ENCODE peak calls at places on chromosomes 12 and 14, in ten cellular contexts. One of them, this sample, is unnamed.

GRCh38 chr12:26918321-26919215 is 19.2 kb downstream of the INTS13 start:
- DNase-seq in suprapubic skin: no peak
- DNase-seq in NCI-H1105: no peak
- DNase-seq in C1 segment of cervical spinal cord: no peak
- DNase-seq in EH: peak
- DNase-seq in substantia nigra: no peak
- DNase-seq in body of pancreas: no peak
- DNase-seq in CD4-positive, alpha-beta memory T cell: no peak
- DNase-seq in sciatic nerve: no peak
- DNase-seq in activated T-cell treated with anti-CD3 and anti-CD28 coated beads, Interleukin-2, amount 50 U/mL, for 72 hours: no peak
- DNase-seq in this sample: peak

GRCh38 chr12:110073049-110073831 is 24.9 kb upstream of the C12orf76 start:
- DNase-seq in suprapubic skin: no peak
- DNase-seq in NCI-H1105: peak
- DNase-seq in C1 segment of cervical spinal cord: peak
- DNase-seq in EH: peak
- DNase-seq in substantia nigra: peak
- DNase-seq in body of pancreas: no peak
- DNase-seq in CD4-positive, alpha-beta memory T cell: peak
- DNase-seq in sciatic nerve: peak
- DNase-seq in activated T-cell treated with anti-CD3 and anti-CD28 coated beads, Interleukin-2, amount 50 U/mL, for 72 hours: peak
- DNase-seq in this sample: no peak

GRCh38 chr14:51828017-51828797 is 32.2 kb upstream of the GNG2 start:
- DNase-seq in suprapubic skin: no peak
- DNase-seq in NCI-H1105: no peak
- DNase-seq in C1 segment of cervical spinal cord: no peak
- DNase-seq in EH: peak
- DNase-seq in substantia nigra: no peak
- DNase-seq in body of pancreas: no peak
- DNase-seq in CD4-positive, alpha-beta memory T cell: peak
- DNase-seq in sciatic nerve: no peak
- DNase-seq in activated T-cell treated with anti-CD3 and anti-CD28 coated beads, Interleukin-2, amount 50 U/mL, for 72 hours: peak
- DNase-seq in this sample: no peak

GRCh38 chr12:118356809-118357326 is 15.8 kb downstream of the TAOK3 start:
- DNase-seq in suprapubic skin: no peak
- DNase-seq in NCI-H1105: no peak
- DNase-seq in C1 segment of cervical spinal cord: no peak
- DNase-seq in EH: peak
- DNase-seq in substantia nigra: no peak
- DNase-seq in body of pancreas: no peak
- DNase-seq in CD4-positive, alpha-beta memory T cell: no peak
- DNase-seq in sciatic nerve: no peak
- DNase-seq in activated T-cell treated with anti-CD3 and anti-CD28 coated beads, Interleukin-2, amount 50 U/mL, for 72 hours: no peak
- DNase-seq in this sample: peak

GRCh38 chr12:68896881-68897540 is 36.0 kb downstream of the CPM start:
- DNase-seq in suprapubic skin: no peak
- DNase-seq in NCI-H1105: no peak
- DNase-seq in C1 segment of cervical spinal cord: no peak
- DNase-seq in EH: no peak
- DNase-seq in substantia nigra: no peak
- DNase-seq in body of pancreas: no peak
- DNase-seq in CD4-positive, alpha-beta memory T cell: no peak
- DNase-seq in sciatic nerve: no peak
- DNase-seq in activated T-cell treated with anti-CD3 and anti-CD28 coated beads, Interleukin-2, amount 50 U/mL, for 72 hours: no peak
- DNase-seq in this sample: peak

GRCh38 chr14:104527857-104528459 is 51.6 kb upstream of the C14orf180 start:
- DNase-seq in suprapubic skin: peak
- DNase-seq in NCI-H1105: no peak
- DNase-seq in C1 segment of cervical spinal cord: no peak
- DNase-seq in EH: no peak
- DNase-seq in substantia nigra: no peak
- DNase-seq in body of pancreas: no peak
- DNase-seq in CD4-positive, alpha-beta memory T cell: no peak
- DNase-seq in sciatic nerve: no peak
- DNase-seq in activated T-cell treated with anti-CD3 and anti-CD28 coated beads, Interleukin-2, amount 50 U/mL, for 72 hours: no peak
- DNase-seq in this sample: no peak

GRCh38 chr12:56261503-56262230 is 3.5 kb upstream of the ANKRD52 start:
- DNase-seq in suprapubic skin: no peak
- DNase-seq in NCI-H1105: no peak
- DNase-seq in C1 segment of cervical spinal cord: no peak
- DNase-seq in EH: peak
- DNase-seq in substantia nigra: no peak
- DNase-seq in body of pancreas: no peak
- DNase-seq in CD4-positive, alpha-beta memory T cell: no peak
- DNase-seq in sciatic nerve: no peak
- DNase-seq in activated T-cell treated with anti-CD3 and anti-CD28 coated beads, Interleukin-2, amount 50 U/mL, for 72 hours: no peak
- DNase-seq in this sample: peak

GRCh38 chr12:57166971-57167371 is 19.6 kb upstream of the LRP1-AS start:
- DNase-seq in suprapubic skin: no peak
- DNase-seq in NCI-H1105: no peak
- DNase-seq in C1 segment of cervical spinal cord: no peak
- DNase-seq in EH: peak
- DNase-seq in substantia nigra: no peak
- DNase-seq in body of pancreas: no peak
- DNase-seq in CD4-positive, alpha-beta memory T cell: no peak
- DNase-seq in sciatic nerve: no peak
- DNase-seq in activated T-cell treated with anti-CD3 and anti-CD28 coated beads, Interleukin-2, amount 50 U/mL, for 72 hours: peak
- DNase-seq in this sample: no peak

GRCh38 chr12:112971248-112971647 is 7.1 kb upstream of the OAS2 start:
- DNase-seq in suprapubic skin: no peak
- DNase-seq in NCI-H1105: peak
- DNase-seq in C1 segment of cervical spinal cord: no peak
- DNase-seq in EH: peak
- DNase-seq in substantia nigra: no peak
- DNase-seq in body of pancreas: no peak
- DNase-seq in CD4-positive, alpha-beta memory T cell: no peak
- DNase-seq in sciatic nerve: no peak
- DNase-seq in activated T-cell treated with anti-CD3 and anti-CD28 coated beads, Interleukin-2, amount 50 U/mL, for 72 hours: no peak
- DNase-seq in this sample: no peak

GRCh38 chr12:46524778-46525177 is 152.2 kb upstream of the SLC38A2 start:
- DNase-seq in suprapubic skin: peak
- DNase-seq in NCI-H1105: no peak
- DNase-seq in C1 segment of cervical spinal cord: no peak
- DNase-seq in EH: peak
- DNase-seq in substantia nigra: no peak
- DNase-seq in body of pancreas: peak
- DNase-seq in CD4-positive, alpha-beta memory T cell: no peak
- DNase-seq in sciatic nerve: no peak
- DNase-seq in activated T-cell treated with anti-CD3 and anti-CD28 coated beads, Interleukin-2, amount 50 U/mL, for 72 hours: no peak
- DNase-seq in this sample: peak

GRCh38 chr14:74488788-74489397 is 4.2 kb downstream of the NPC2 start:
- DNase-seq in suprapubic skin: no peak
- DNase-seq in NCI-H1105: no peak
- DNase-seq in C1 segment of cervical spinal cord: no peak
- DNase-seq in EH: peak
- DNase-seq in substantia nigra: no peak
- DNase-seq in body of pancreas: no peak
- DNase-seq in CD4-positive, alpha-beta memory T cell: no peak
- DNase-seq in sciatic nerve: no peak
- DNase-seq in activated T-cell treated with anti-CD3 and anti-CD28 coated beads, Interleukin-2, amount 50 U/mL, for 72 hours: no peak
- DNase-seq in this sample: peak

GRCh38 chr12:129772463-129773169 is 131.2 kb downstream of the TMEM132D start:
- DNase-seq in suprapubic skin: no peak
- DNase-seq in NCI-H1105: no peak
- DNase-seq in C1 segment of cervical spinal cord: no peak
- DNase-seq in EH: no peak
- DNase-seq in substantia nigra: no peak
- DNase-seq in body of pancreas: no peak
- DNase-seq in CD4-positive, alpha-beta memory T cell: no peak
- DNase-seq in sciatic nerve: no peak
- DNase-seq in activated T-cell treated with anti-CD3 and anti-CD28 coated beads, Interleukin-2, amount 50 U/mL, for 72 hours: no peak
- DNase-seq in this sample: peak

GRCh38 chr12:93624595-93625294 is 52.3 kb downstream of the SOCS2 start:
- DNase-seq in suprapubic skin: no peak
- DNase-seq in NCI-H1105: no peak
- DNase-seq in C1 segment of cervical spinal cord: no peak
- DNase-seq in EH: peak
- DNase-seq in substantia nigra: no peak
- DNase-seq in body of pancreas: no peak
- DNase-seq in CD4-positive, alpha-beta memory T cell: no peak
- DNase-seq in sciatic nerve: no peak
- DNase-seq in activated T-cell treated with anti-CD3 and anti-CD28 coated beads, Interleukin-2, amount 50 U/mL, for 72 hours: no peak
- DNase-seq in this sample: peak

GRCh38 chr12:97595936-97596335 is 133.3 kb downstream of the RMST start:
- DNase-seq in suprapubic skin: no peak
- DNase-seq in NCI-H1105: no peak
- DNase-seq in C1 segment of cervical spinal cord: no peak
- DNase-seq in EH: no peak
- DNase-seq in substantia nigra: no peak
- DNase-seq in body of pancreas: no peak
- DNase-seq in CD4-positive, alpha-beta memory T cell: no peak
- DNase-seq in sciatic nerve: no peak
- DNase-seq in activated T-cell treated with anti-CD3 and anti-CD28 coated beads, Interleukin-2, amount 50 U/mL, for 72 hours: no peak
- DNase-seq in this sample: no peak

GRCh38 chr12:94304566-94305061 is 155.1 kb downstream of the CEP83 start:
- DNase-seq in suprapubic skin: no peak
- DNase-seq in NCI-H1105: no peak
- DNase-seq in C1 segment of cervical spinal cord: no peak
- DNase-seq in EH: peak
- DNase-seq in substantia nigra: no peak
- DNase-seq in body of pancreas: no peak
- DNase-seq in CD4-positive, alpha-beta memory T cell: no peak
- DNase-seq in sciatic nerve: no peak
- DNase-seq in activated T-cell treated with anti-CD3 and anti-CD28 coated beads, Interleukin-2, amount 50 U/mL, for 72 hours: no peak
- DNase-seq in this sample: peak

GRCh38 chr14:96994999-96995398 is 197.8 kb downstream of the VRK1 start:
- DNase-seq in suprapubic skin: no peak
- DNase-seq in NCI-H1105: no peak
- DNase-seq in C1 segment of cervical spinal cord: no peak
- DNase-seq in EH: no peak
- DNase-seq in substantia nigra: no peak
- DNase-seq in body of pancreas: no peak
- DNase-seq in CD4-positive, alpha-beta memory T cell: no peak
- DNase-seq in sciatic nerve: no peak
- DNase-seq in activated T-cell treated with anti-CD3 and anti-CD28 coated beads, Interleukin-2, amount 50 U/mL, for 72 hours: no peak
- DNase-seq in this sample: no peak

GRCh38 chr14:92951261-92951660 is 28.3 kb downstream of the CHGA start:
- DNase-seq in suprapubic skin: no peak
- DNase-seq in NCI-H1105: no peak
- DNase-seq in C1 segment of cervical spinal cord: no peak
- DNase-seq in EH: no peak
- DNase-seq in substantia nigra: no peak
- DNase-seq in body of pancreas: no peak
- DNase-seq in CD4-positive, alpha-beta memory T cell: no peak
- DNase-seq in sciatic nerve: no peak
- DNase-seq in activated T-cell treated with anti-CD3 and anti-CD28 coated beads, Interleukin-2, amount 50 U/mL, for 72 hours: no peak
- DNase-seq in this sample: no peak

GRCh38 chr14:77143071-77143470 is 1.5 kb upstream of the ZDHHC22 start:
- DNase-seq in suprapubic skin: no peak
- DNase-seq in NCI-H1105: no peak
- DNase-seq in C1 segment of cervical spinal cord: no peak
- DNase-seq in EH: no peak
- DNase-seq in substantia nigra: no peak
- DNase-seq in body of pancreas: no peak
- DNase-seq in CD4-positive, alpha-beta memory T cell: no peak
- DNase-seq in sciatic nerve: no peak
- DNase-seq in activated T-cell treated with anti-CD3 and anti-CD28 coated beads, Interleukin-2, amount 50 U/mL, for 72 hours: no peak
- DNase-seq in this sample: no peak

GRCh38 chr12:125292700-125293099 is 227.5 kb downstream of the AACS start:
- DNase-seq in suprapubic skin: no peak
- DNase-seq in NCI-H1105: no peak
- DNase-seq in C1 segment of cervical spinal cord: no peak
- DNase-seq in EH: no peak
- DNase-seq in substantia nigra: no peak
- DNase-seq in body of pancreas: no peak
- DNase-seq in CD4-positive, alpha-beta memory T cell: no peak
- DNase-seq in sciatic nerve: no peak
- DNase-seq in activated T-cell treated with anti-CD3 and anti-CD28 coated beads, Interleukin-2, amount 50 U/mL, for 72 hours: no peak
- DNase-seq in this sample: no peak

GRCh38 chr14:101055776-101056374 is 152.4 kb upstream of the RTL1 start:
- DNase-seq in suprapubic skin: no peak
- DNase-seq in NCI-H1105: no peak
- DNase-seq in C1 segment of cervical spinal cord: no peak
- DNase-seq in EH: no peak
- DNase-seq in substantia nigra: no peak
- DNase-seq in body of pancreas: no peak
- DNase-seq in CD4-positive, alpha-beta memory T cell: no peak
- DNase-seq in sciatic nerve: no peak
- DNase-seq in activated T-cell treated with anti-CD3 and anti-CD28 coated beads, Interleukin-2, amount 50 U/mL, for 72 hours: no peak
- DNase-seq in this sample: no peak

GRCh38 chr14:104741108-104741802 is 11.7 kb upstream of the SIVA1 start:
- DNase-seq in suprapubic skin: no peak
- DNase-seq in NCI-H1105: no peak
- DNase-seq in C1 segment of cervical spinal cord: no peak
- DNase-seq in EH: no peak
- DNase-seq in substantia nigra: no peak
- DNase-seq in body of pancreas: no peak
- DNase-seq in CD4-positive, alpha-beta memory T cell: no peak
- DNase-seq in sciatic nerve: no peak
- DNase-seq in activated T-cell treated with anti-CD3 and anti-CD28 coated beads, Interleukin-2, amount 50 U/mL, for 72 hours: no peak
- DNase-seq in this sample: no peak

GRCh38 chr14:100688598-100689499 is 37.8 kb upstream of the DLK1 start:
- DNase-seq in suprapubic skin: no peak
- DNase-seq in NCI-H1105: no peak
- DNase-seq in C1 segment of cervical spinal cord: no peak
- DNase-seq in EH: peak
- DNase-seq in substantia nigra: no peak
- DNase-seq in body of pancreas: no peak
- DNase-seq in CD4-positive, alpha-beta memory T cell: no peak
- DNase-seq in sciatic nerve: no peak
- DNase-seq in activated T-cell treated with anti-CD3 and anti-CD28 coated beads, Interleukin-2, amount 50 U/mL, for 72 hours: no peak
- DNase-seq in this sample: peak

GRCh38 chr12:62210422-62210821 is 49.8 kb upstream of the USP15 start:
- DNase-seq in suprapubic skin: no peak
- DNase-seq in NCI-H1105: no peak
- DNase-seq in C1 segment of cervical spinal cord: no peak
- DNase-seq in EH: peak
- DNase-seq in substantia nigra: no peak
- DNase-seq in body of pancreas: peak
- DNase-seq in CD4-positive, alpha-beta memory T cell: peak
- DNase-seq in sciatic nerve: no peak
- DNase-seq in activated T-cell treated with anti-CD3 and anti-CD28 coated beads, Interleukin-2, amount 50 U/mL, for 72 hours: peak
- DNase-seq in this sample: peak

GRCh38 chr12:52191841-52192791 is at the start of gene KRT80:
- DNase-seq in suprapubic skin: peak
- DNase-seq in NCI-H1105: peak
- DNase-seq in C1 segment of cervical spinal cord: peak
- DNase-seq in EH: peak
- DNase-seq in substantia nigra: no peak
- DNase-seq in body of pancreas: peak
- DNase-seq in CD4-positive, alpha-beta memory T cell: no peak
- DNase-seq in sciatic nerve: peak
- DNase-seq in activated T-cell treated with anti-CD3 and anti-CD28 coated beads, Interleukin-2, amount 50 U/mL, for 72 hours: peak
- DNase-seq in this sample: peak

GRCh38 chr12:11839093-11839641 is 189.7 kb downstream of the ETV6 start:
- DNase-seq in suprapubic skin: no peak
- DNase-seq in NCI-H1105: no peak
- DNase-seq in C1 segment of cervical spinal cord: peak
- DNase-seq in EH: peak
- DNase-seq in substantia nigra: no peak
- DNase-seq in body of pancreas: peak
- DNase-seq in CD4-positive, alpha-beta memory T cell: no peak
- DNase-seq in sciatic nerve: no peak
- DNase-seq in activated T-cell treated with anti-CD3 and anti-CD28 coated beads, Interleukin-2, amount 50 U/mL, for 72 hours: no peak
- DNase-seq in this sample: peak

GRCh38 chr12:75781532-75782046 is 250.0 kb downstream of the PHLDA1 start:
- DNase-seq in suprapubic skin: no peak
- DNase-seq in NCI-H1105: no peak
- DNase-seq in C1 segment of cervical spinal cord: no peak
- DNase-seq in EH: peak
- DNase-seq in substantia nigra: no peak
- DNase-seq in body of pancreas: no peak
- DNase-seq in CD4-positive, alpha-beta memory T cell: no peak
- DNase-seq in sciatic nerve: no peak
- DNase-seq in activated T-cell treated with anti-CD3 and anti-CD28 coated beads, Interleukin-2, amount 50 U/mL, for 72 hours: peak
- DNase-seq in this sample: peak

GRCh38 chr14:64566651-64567122 is 16.9 kb downstream of the PPP1R36 start:
- DNase-seq in suprapubic skin: no peak
- DNase-seq in NCI-H1105: no peak
- DNase-seq in C1 segment of cervical spinal cord: no peak
- DNase-seq in EH: peak
- DNase-seq in substantia nigra: peak
- DNase-seq in body of pancreas: no peak
- DNase-seq in CD4-positive, alpha-beta memory T cell: no peak
- DNase-seq in sciatic nerve: no peak
- DNase-seq in activated T-cell treated with anti-CD3 and anti-CD28 coated beads, Interleukin-2, amount 50 U/mL, for 72 hours: no peak
- DNase-seq in this sample: no peak

GRCh38 chr14:91647817-91648216 is 84.1 kb downstream of the CATSPERB start:
- DNase-seq in suprapubic skin: no peak
- DNase-seq in NCI-H1105: no peak
- DNase-seq in C1 segment of cervical spinal cord: no peak
- DNase-seq in EH: no peak
- DNase-seq in substantia nigra: no peak
- DNase-seq in body of pancreas: no peak
- DNase-seq in CD4-positive, alpha-beta memory T cell: no peak
- DNase-seq in sciatic nerve: no peak
- DNase-seq in activated T-cell treated with anti-CD3 and anti-CD28 coated beads, Interleukin-2, amount 50 U/mL, for 72 hours: no peak
- DNase-seq in this sample: no peak